ENCODE peak calls at places on chromosomes 4 and X, in seven cellular contexts. One of them, this sample, is unnamed.
A peak's percentile ranks its signal among the peaks of the same experiment; 100 is the strongest.

GRCh38 chr4:143294310-143294709 is 42.4 kb upstream of the GAB1 start:
- DNase-seq in activated effector memory CD4-positive, alpha-beta T cell treated with Interleukin-2 at 50 U/mL for 16 hours: no peak
- DNase-seq in kidney tubule cell: no peak
- DNase-seq in epithelial cell of esophagus: no peak
- DNase-seq in lower leg skin: no peak
- DNase-seq in RPMI8226: no peak
- DNase-seq in fibroblast of pulmonary artery: peak; percentile 60
- DNase-seq in this sample: no peak

GRCh38 chrX:22081475-22082092 is 49.5 kb downstream of the PHEX start:
- DNase-seq in activated effector memory CD4-positive, alpha-beta T cell treated with Interleukin-2 at 50 U/mL for 16 hours: no peak
- DNase-seq in kidney tubule cell: peak; percentile 68
- DNase-seq in epithelial cell of esophagus: peak; percentile 71
- DNase-seq in lower leg skin: no peak
- DNase-seq in RPMI8226: peak; percentile 41
- DNase-seq in fibroblast of pulmonary artery: peak; percentile 69
- DNase-seq in this sample: peak; percentile 45

GRCh38 chrX:121802881-121803412 is 755.5 kb downstream of the GLUD2 start:
- DNase-seq in activated effector memory CD4-positive, alpha-beta T cell treated with Interleukin-2 at 50 U/mL for 16 hours: no peak
- DNase-seq in kidney tubule cell: no peak
- DNase-seq in epithelial cell of esophagus: no peak
- DNase-seq in lower leg skin: no peak
- DNase-seq in RPMI8226: peak; percentile 56
- DNase-seq in fibroblast of pulmonary artery: no peak
- DNase-seq in this sample: no peak

GRCh38 chrX:45200741-45201234 is at the start of gene DIPK2B:
- DNase-seq in activated effector memory CD4-positive, alpha-beta T cell treated with Interleukin-2 at 50 U/mL for 16 hours: no peak
- DNase-seq in kidney tubule cell: no peak
- DNase-seq in epithelial cell of esophagus: no peak
- DNase-seq in lower leg skin: no peak
- DNase-seq in RPMI8226: no peak
- DNase-seq in fibroblast of pulmonary artery: no peak
- DNase-seq in this sample: no peak

GRCh38 chrX:19827088-19827487 is 60.3 kb downstream of the SH3KBP1 start:
- DNase-seq in activated effector memory CD4-positive, alpha-beta T cell treated with Interleukin-2 at 50 U/mL for 16 hours: no peak
- DNase-seq in kidney tubule cell: no peak
- DNase-seq in epithelial cell of esophagus: no peak
- DNase-seq in lower leg skin: no peak
- DNase-seq in RPMI8226: no peak
- DNase-seq in fibroblast of pulmonary artery: no peak
- DNase-seq in this sample: peak; percentile 20

GRCh38 chr4:7073526-7074390 is 5.9 kb upstream of the GRPEL1 start:
- DNase-seq in activated effector memory CD4-positive, alpha-beta T cell treated with Interleukin-2 at 50 U/mL for 16 hours: no peak
- DNase-seq in kidney tubule cell: peak; percentile 44
- DNase-seq in epithelial cell of esophagus: peak; percentile 60
- DNase-seq in lower leg skin: peak; percentile 81
- DNase-seq in RPMI8226: peak; percentile 35
- DNase-seq in fibroblast of pulmonary artery: peak; percentile 62
- DNase-seq in this sample: peak; percentile 70

GRCh38 chrX:107684956-107685385 is 56.7 kb downstream of the PRPS1 start:
- DNase-seq in activated effector memory CD4-positive, alpha-beta T cell treated with Interleukin-2 at 50 U/mL for 16 hours: no peak
- DNase-seq in kidney tubule cell: peak; percentile 86
- DNase-seq in epithelial cell of esophagus: peak; percentile 87
- DNase-seq in lower leg skin: peak; percentile 95
- DNase-seq in RPMI8226: peak; percentile 82
- DNase-seq in fibroblast of pulmonary artery: peak; percentile 90
- DNase-seq in this sample: peak; percentile 87

GRCh38 chrX:129606918-129607317 is 47.8 kb downstream of the APLN start:
- DNase-seq in activated effector memory CD4-positive, alpha-beta T cell treated with Interleukin-2 at 50 U/mL for 16 hours: peak; percentile 20
- DNase-seq in kidney tubule cell: peak; percentile 58
- DNase-seq in epithelial cell of esophagus: peak; percentile 48
- DNase-seq in lower leg skin: peak; percentile 89
- DNase-seq in RPMI8226: peak; percentile 61
- DNase-seq in fibroblast of pulmonary artery: peak; percentile 61
- DNase-seq in this sample: peak; percentile 80

GRCh38 chr4:57080781-57081650 is 29.2 kb downstream of the IGFBP7 start:
- DNase-seq in activated effector memory CD4-positive, alpha-beta T cell treated with Interleukin-2 at 50 U/mL for 16 hours: no peak
- DNase-seq in kidney tubule cell: peak; percentile 97
- DNase-seq in epithelial cell of esophagus: peak; percentile 91
- DNase-seq in lower leg skin: no peak
- DNase-seq in RPMI8226: no peak
- DNase-seq in fibroblast of pulmonary artery: peak; percentile 96
- DNase-seq in this sample: no peak

GRCh38 chr4:114659386-114660008 is 60.9 kb downstream of the UGT8 start:
- DNase-seq in activated effector memory CD4-positive, alpha-beta T cell treated with Interleukin-2 at 50 U/mL for 16 hours: no peak
- DNase-seq in kidney tubule cell: peak; percentile 74
- DNase-seq in epithelial cell of esophagus: peak; percentile 84
- DNase-seq in lower leg skin: no peak
- DNase-seq in RPMI8226: peak; percentile 56
- DNase-seq in fibroblast of pulmonary artery: peak; percentile 77
- DNase-seq in this sample: peak; percentile 77

GRCh38 chr4:4812145-4812782 is 47.2 kb upstream of the MSX1 start:
- DNase-seq in activated effector memory CD4-positive, alpha-beta T cell treated with Interleukin-2 at 50 U/mL for 16 hours: no peak
- DNase-seq in kidney tubule cell: no peak
- DNase-seq in epithelial cell of esophagus: no peak
- DNase-seq in lower leg skin: no peak
- DNase-seq in RPMI8226: no peak
- DNase-seq in fibroblast of pulmonary artery: no peak
- DNase-seq in this sample: no peak

GRCh38 chrX:71144651-71145050 is at the start of gene NLGN3:
- DNase-seq in activated effector memory CD4-positive, alpha-beta T cell treated with Interleukin-2 at 50 U/mL for 16 hours: no peak
- DNase-seq in kidney tubule cell: no peak
- DNase-seq in epithelial cell of esophagus: no peak
- DNase-seq in lower leg skin: no peak
- DNase-seq in RPMI8226: no peak
- DNase-seq in fibroblast of pulmonary artery: no peak
- DNase-seq in this sample: no peak

GRCh38 chrX:110320588-110320987 is 2.7 kb upstream of the AMMECR1 start:
- DNase-seq in activated effector memory CD4-positive, alpha-beta T cell treated with Interleukin-2 at 50 U/mL for 16 hours: no peak
- DNase-seq in kidney tubule cell: no peak
- DNase-seq in epithelial cell of esophagus: no peak
- DNase-seq in lower leg skin: no peak
- DNase-seq in RPMI8226: no peak
- DNase-seq in fibroblast of pulmonary artery: no peak
- DNase-seq in this sample: peak; percentile 57

GRCh38 chr4:54509057-54509456 is 148.7 kb upstream of the KIT start:
- DNase-seq in activated effector memory CD4-positive, alpha-beta T cell treated with Interleukin-2 at 50 U/mL for 16 hours: no peak
- DNase-seq in kidney tubule cell: no peak
- DNase-seq in epithelial cell of esophagus: no peak
- DNase-seq in lower leg skin: no peak
- DNase-seq in RPMI8226: no peak
- DNase-seq in fibroblast of pulmonary artery: no peak
- DNase-seq in this sample: no peak

GRCh38 chrX:47206316-47206715 is 12.2 kb upstream of the CDK16 start:
- DNase-seq in activated effector memory CD4-positive, alpha-beta T cell treated with Interleukin-2 at 50 U/mL for 16 hours: no peak
- DNase-seq in kidney tubule cell: no peak
- DNase-seq in epithelial cell of esophagus: peak; percentile 37
- DNase-seq in lower leg skin: no peak
- DNase-seq in RPMI8226: no peak
- DNase-seq in fibroblast of pulmonary artery: no peak
- DNase-seq in this sample: no peak

GRCh38 chr4:48254381-48255072 is 15.1 kb downstream of the TEC start:
- DNase-seq in activated effector memory CD4-positive, alpha-beta T cell treated with Interleukin-2 at 50 U/mL for 16 hours: no peak
- DNase-seq in kidney tubule cell: peak; percentile 48
- DNase-seq in epithelial cell of esophagus: no peak
- DNase-seq in lower leg skin: no peak
- DNase-seq in RPMI8226: no peak
- DNase-seq in fibroblast of pulmonary artery: peak; percentile 79
- DNase-seq in this sample: no peak

GRCh38 chr4:2354760-2355159 is 63.7 kb downstream of the ZFYVE28 start:
- DNase-seq in activated effector memory CD4-positive, alpha-beta T cell treated with Interleukin-2 at 50 U/mL for 16 hours: no peak
- DNase-seq in kidney tubule cell: no peak
- DNase-seq in epithelial cell of esophagus: no peak
- DNase-seq in lower leg skin: peak; percentile 37
- DNase-seq in RPMI8226: no peak
- DNase-seq in fibroblast of pulmonary artery: no peak
- DNase-seq in this sample: no peak

GRCh38 chrX:53481816-53482485 is 47.8 kb upstream of the HSD17B10 start:
- DNase-seq in activated effector memory CD4-positive, alpha-beta T cell treated with Interleukin-2 at 50 U/mL for 16 hours: peak; percentile 14
- DNase-seq in kidney tubule cell: peak; percentile 67
- DNase-seq in epithelial cell of esophagus: peak; percentile 77
- DNase-seq in lower leg skin: no peak
- DNase-seq in RPMI8226: peak; percentile 77
- DNase-seq in fibroblast of pulmonary artery: peak; percentile 71
- DNase-seq in this sample: peak; percentile 75

GRCh38 chrX:37871626-37872302 is 24.4 kb upstream of the DYNLT3 start:
- DNase-seq in activated effector memory CD4-positive, alpha-beta T cell treated with Interleukin-2 at 50 U/mL for 16 hours: no peak
- DNase-seq in kidney tubule cell: peak; percentile 81
- DNase-seq in epithelial cell of esophagus: peak; percentile 89
- DNase-seq in lower leg skin: no peak
- DNase-seq in RPMI8226: peak; percentile 6
- DNase-seq in fibroblast of pulmonary artery: peak; percentile 79
- DNase-seq in this sample: peak; percentile 84

GRCh38 chrX:9662148-9662547 is 103.5 kb downstream of the GPR143 start:
- DNase-seq in activated effector memory CD4-positive, alpha-beta T cell treated with Interleukin-2 at 50 U/mL for 16 hours: no peak
- DNase-seq in kidney tubule cell: no peak
- DNase-seq in epithelial cell of esophagus: peak; percentile 52
- DNase-seq in lower leg skin: no peak
- DNase-seq in RPMI8226: no peak
- DNase-seq in fibroblast of pulmonary artery: peak; percentile 59
- DNase-seq in this sample: no peak

GRCh38 chrX:74160358-74160757 is 143.6 kb upstream of the ZCCHC13 start:
- DNase-seq in activated effector memory CD4-positive, alpha-beta T cell treated with Interleukin-2 at 50 U/mL for 16 hours: no peak
- DNase-seq in kidney tubule cell: no peak
- DNase-seq in epithelial cell of esophagus: no peak
- DNase-seq in lower leg skin: no peak
- DNase-seq in RPMI8226: no peak
- DNase-seq in fibroblast of pulmonary artery: no peak
- DNase-seq in this sample: no peak

GRCh38 chrX:104098919-104099318 is 13.4 kb upstream of the ZCCHC18 start:
- DNase-seq in activated effector memory CD4-positive, alpha-beta T cell treated with Interleukin-2 at 50 U/mL for 16 hours: no peak
- DNase-seq in kidney tubule cell: no peak
- DNase-seq in epithelial cell of esophagus: no peak
- DNase-seq in lower leg skin: no peak
- DNase-seq in RPMI8226: no peak
- DNase-seq in fibroblast of pulmonary artery: no peak
- DNase-seq in this sample: no peak

GRCh38 chr4:169029947-169030346 is 19.9 kb upstream of the CBR4 start:
- DNase-seq in activated effector memory CD4-positive, alpha-beta T cell treated with Interleukin-2 at 50 U/mL for 16 hours: no peak
- DNase-seq in kidney tubule cell: no peak
- DNase-seq in epithelial cell of esophagus: no peak
- DNase-seq in lower leg skin: no peak
- DNase-seq in RPMI8226: no peak
- DNase-seq in fibroblast of pulmonary artery: no peak
- DNase-seq in this sample: no peak

GRCh38 chrX:1794586-1794985 is 179.7 kb downstream of the ASMT start:
- DNase-seq in activated effector memory CD4-positive, alpha-beta T cell treated with Interleukin-2 at 50 U/mL for 16 hours: no peak
- DNase-seq in kidney tubule cell: no peak
- DNase-seq in epithelial cell of esophagus: no peak
- DNase-seq in lower leg skin: peak; percentile 63
- DNase-seq in RPMI8226: no peak
- DNase-seq in fibroblast of pulmonary artery: no peak
- DNase-seq in this sample: no peak

GRCh38 chr4:71932941-71933340 is 98.9 kb upstream of the NPFFR2 start:
- DNase-seq in activated effector memory CD4-positive, alpha-beta T cell treated with Interleukin-2 at 50 U/mL for 16 hours: no peak
- DNase-seq in kidney tubule cell: peak; percentile 4
- DNase-seq in epithelial cell of esophagus: peak; percentile 51
- DNase-seq in lower leg skin: no peak
- DNase-seq in RPMI8226: no peak
- DNase-seq in fibroblast of pulmonary artery: peak; percentile 3
- DNase-seq in this sample: no peak

GRCh38 chr4:882646-883045 is 49.5 kb downstream of the GAK start:
- DNase-seq in activated effector memory CD4-positive, alpha-beta T cell treated with Interleukin-2 at 50 U/mL for 16 hours: no peak
- DNase-seq in kidney tubule cell: no peak
- DNase-seq in epithelial cell of esophagus: no peak
- DNase-seq in lower leg skin: no peak
- DNase-seq in RPMI8226: no peak
- DNase-seq in fibroblast of pulmonary artery: no peak
- DNase-seq in this sample: no peak

GRCh38 chr4:56909083-56909981 is 1.6 kb downstream of the REST start:
- DNase-seq in activated effector memory CD4-positive, alpha-beta T cell treated with Interleukin-2 at 50 U/mL for 16 hours: no peak
- DNase-seq in kidney tubule cell: peak; percentile 59
- DNase-seq in epithelial cell of esophagus: peak; percentile 58
- DNase-seq in lower leg skin: peak; percentile 91
- DNase-seq in RPMI8226: peak; percentile 58
- DNase-seq in fibroblast of pulmonary artery: peak; percentile 60
- DNase-seq in this sample: peak; percentile 70

GRCh38 chr4:183435803-183436202 is 8.6 kb upstream of the CDKN2AIP start:
- DNase-seq in activated effector memory CD4-positive, alpha-beta T cell treated with Interleukin-2 at 50 U/mL for 16 hours: no peak
- DNase-seq in kidney tubule cell: no peak
- DNase-seq in epithelial cell of esophagus: no peak
- DNase-seq in lower leg skin: no peak
- DNase-seq in RPMI8226: no peak
- DNase-seq in fibroblast of pulmonary artery: no peak
- DNase-seq in this sample: no peak

GRCh38 chr4:7338059-7338452 is 96.7 kb downstream of the PSAPL1 start:
- DNase-seq in activated effector memory CD4-positive, alpha-beta T cell treated with Interleukin-2 at 50 U/mL for 16 hours: no peak
- DNase-seq in kidney tubule cell: no peak
- DNase-seq in epithelial cell of esophagus: no peak
- DNase-seq in lower leg skin: no peak
- DNase-seq in RPMI8226: no peak
- DNase-seq in fibroblast of pulmonary artery: no peak
- DNase-seq in this sample: no peak

GRCh38 chr4:52425751-52426326 is 233.3 kb downstream of the USP46 start:
- DNase-seq in activated effector memory CD4-positive, alpha-beta T cell treated with Interleukin-2 at 50 U/mL for 16 hours: no peak
- DNase-seq in kidney tubule cell: no peak
- DNase-seq in epithelial cell of esophagus: peak; percentile 33
- DNase-seq in lower leg skin: no peak
- DNase-seq in RPMI8226: no peak
- DNase-seq in fibroblast of pulmonary artery: no peak
- DNase-seq in this sample: no peak

GRCh38 chr4:111208970-111209369 is 586.1 kb upstream of the PITX2 start:
- DNase-seq in activated effector memory CD4-positive, alpha-beta T cell treated with Interleukin-2 at 50 U/mL for 16 hours: no peak
- DNase-seq in kidney tubule cell: no peak
- DNase-seq in epithelial cell of esophagus: no peak
- DNase-seq in lower leg skin: no peak
- DNase-seq in RPMI8226: no peak
- DNase-seq in fibroblast of pulmonary artery: no peak
- DNase-seq in this sample: no peak

GRCh38 chr4:155079866-155080265 is 128.6 kb upstream of the NPY2R start:
- DNase-seq in activated effector memory CD4-positive, alpha-beta T cell treated with Interleukin-2 at 50 U/mL for 16 hours: no peak
- DNase-seq in kidney tubule cell: peak; percentile 61
- DNase-seq in epithelial cell of esophagus: no peak
- DNase-seq in lower leg skin: no peak
- DNase-seq in RPMI8226: no peak
- DNase-seq in fibroblast of pulmonary artery: peak; percentile 69
- DNase-seq in this sample: no peak

GRCh38 chr4:67746797-67747495 is 7.2 kb downstream of the GNRHR start:
- DNase-seq in activated effector memory CD4-positive, alpha-beta T cell treated with Interleukin-2 at 50 U/mL for 16 hours: no peak
- DNase-seq in kidney tubule cell: peak; percentile 45
- DNase-seq in epithelial cell of esophagus: peak; percentile 44
- DNase-seq in lower leg skin: no peak
- DNase-seq in RPMI8226: peak; percentile 39
- DNase-seq in fibroblast of pulmonary artery: peak; percentile 56
- DNase-seq in this sample: peak; percentile 85

GRCh38 chr4:39484582-39485272 is 25.9 kb downstream of the LIAS start:
- DNase-seq in activated effector memory CD4-positive, alpha-beta T cell treated with Interleukin-2 at 50 U/mL for 16 hours: no peak
- DNase-seq in kidney tubule cell: no peak
- DNase-seq in epithelial cell of esophagus: no peak
- DNase-seq in lower leg skin: no peak
- DNase-seq in RPMI8226: no peak
- DNase-seq in fibroblast of pulmonary artery: no peak
- DNase-seq in this sample: no peak

GRCh38 chr4:32929738-32930688 is 2209.8 kb downstream of the PCDH7 start:
- DNase-seq in activated effector memory CD4-positive, alpha-beta T cell treated with Interleukin-2 at 50 U/mL for 16 hours: no peak
- DNase-seq in kidney tubule cell: no peak
- DNase-seq in epithelial cell of esophagus: no peak
- DNase-seq in lower leg skin: no peak
- DNase-seq in RPMI8226: no peak
- DNase-seq in fibroblast of pulmonary artery: no peak
- DNase-seq in this sample: no peak

GRCh38 chr4:8033067-8033755 is 93.5 kb upstream of the AFAP1 start:
- DNase-seq in activated effector memory CD4-positive, alpha-beta T cell treated with Interleukin-2 at 50 U/mL for 16 hours: no peak
- DNase-seq in kidney tubule cell: no peak
- DNase-seq in epithelial cell of esophagus: no peak
- DNase-seq in lower leg skin: no peak
- DNase-seq in RPMI8226: no peak
- DNase-seq in fibroblast of pulmonary artery: no peak
- DNase-seq in this sample: no peak

GRCh38 chrX:110026099-110026844 is 23.4 kb downstream of the TMEM164 start:
- DNase-seq in activated effector memory CD4-positive, alpha-beta T cell treated with Interleukin-2 at 50 U/mL for 16 hours: no peak
- DNase-seq in kidney tubule cell: peak; percentile 59
- DNase-seq in epithelial cell of esophagus: peak; percentile 91
- DNase-seq in lower leg skin: no peak
- DNase-seq in RPMI8226: no peak
- DNase-seq in fibroblast of pulmonary artery: no peak
- DNase-seq in this sample: no peak

This sample was measured in OCI-M1.